ENCODE peak calls at places on chromosomes 6 and 20, in four cellular contexts. One of them, this sample, is unnamed.

GRCh38 chr20:56628015-56628872 is 862 bp upstream of the TFAP2C start:
- DNase-seq in astrocyte: no peak
- DNase-seq in CD4-positive, alpha-beta T cell: no peak
- DNase-seq in upper lobe of right lung: no peak
- DNase-seq in this sample: peak

GRCh38 chr6:134106702-134107101 is 54.3 kb upstream of the SLC2A12 start:
- DNase-seq in astrocyte: no peak
- DNase-seq in CD4-positive, alpha-beta T cell: no peak
- DNase-seq in upper lobe of right lung: no peak
- DNase-seq in this sample: no peak

GRCh38 chr20:63626424-63627128 is at the start of gene GMEB2:
- DNase-seq in astrocyte: peak
- DNase-seq in CD4-positive, alpha-beta T cell: no peak
- DNase-seq in upper lobe of right lung: peak
- DNase-seq in this sample: no peak

GRCh38 chr6:7463785-7464184 is 74.2 kb downstream of the RIOK1 start:
- DNase-seq in astrocyte: no peak
- DNase-seq in CD4-positive, alpha-beta T cell: no peak
- DNase-seq in upper lobe of right lung: no peak
- DNase-seq in this sample: no peak

GRCh38 chr20:50111829-50112495 is 988 bp downstream of the UBE2V1 start:
- DNase-seq in astrocyte: no peak
- DNase-seq in CD4-positive, alpha-beta T cell: no peak
- DNase-seq in upper lobe of right lung: no peak
- DNase-seq in this sample: no peak

GRCh38 chr20:56579261-56579660 is 46.2 kb downstream of the FAM209B start:
- DNase-seq in astrocyte: no peak
- DNase-seq in CD4-positive, alpha-beta T cell: no peak
- DNase-seq in upper lobe of right lung: no peak
- DNase-seq in this sample: no peak

GRCh38 chr20:25987073-25987927 is 290.6 kb upstream of the ZNF337 start:
- DNase-seq in astrocyte: no peak
- DNase-seq in CD4-positive, alpha-beta T cell: peak
- DNase-seq in upper lobe of right lung: peak
- DNase-seq in this sample: no peak

GRCh38 chr6:28105286-28105685 is 19.1 kb upstream of the ZSCAN16 start:
- DNase-seq in astrocyte: peak
- DNase-seq in CD4-positive, alpha-beta T cell: no peak
- DNase-seq in upper lobe of right lung: no peak
- DNase-seq in this sample: no peak

GRCh38 chr6:133456934-133457333 is 215.8 kb downstream of the EYA4 start:
- DNase-seq in astrocyte: no peak
- DNase-seq in CD4-positive, alpha-beta T cell: no peak
- DNase-seq in upper lobe of right lung: no peak
- DNase-seq in this sample: no peak

GRCh38 chr6:7196019-7196402 is 88.2 kb downstream of the RREB1 start:
- DNase-seq in astrocyte: no peak
- DNase-seq in CD4-positive, alpha-beta T cell: peak
- DNase-seq in upper lobe of right lung: no peak
- DNase-seq in this sample: no peak

GRCh38 chr6:24357336-24358218 is at the start of gene DCDC2:
- DNase-seq in astrocyte: peak
- DNase-seq in CD4-positive, alpha-beta T cell: peak
- DNase-seq in upper lobe of right lung: peak
- DNase-seq in this sample: no peak

GRCh38 chr6:64175311-64175710 is 539.7 kb downstream of the PHF3 start:
- DNase-seq in astrocyte: no peak
- DNase-seq in CD4-positive, alpha-beta T cell: no peak
- DNase-seq in upper lobe of right lung: no peak
- DNase-seq in this sample: no peak

GRCh38 chr6:106334646-106335448 is 9.3 kb upstream of the ATG5 start:
- DNase-seq in astrocyte: peak
- DNase-seq in CD4-positive, alpha-beta T cell: peak
- DNase-seq in upper lobe of right lung: peak
- DNase-seq in this sample: peak

GRCh38 chr20:25345721-25346120 is 44.9 kb downstream of the ABHD12 start:
- DNase-seq in astrocyte: no peak
- DNase-seq in CD4-positive, alpha-beta T cell: no peak
- DNase-seq in upper lobe of right lung: no peak
- DNase-seq in this sample: no peak

GRCh38 chr6:21595265-21595950 is 1.9 kb downstream of the SOX4 start:
- DNase-seq in astrocyte: no peak
- DNase-seq in CD4-positive, alpha-beta T cell: no peak
- DNase-seq in upper lobe of right lung: peak
- DNase-seq in this sample: peak

GRCh38 chr6:45816674-45817297 is 198.9 kb downstream of the CLIC5 start:
- DNase-seq in astrocyte: peak
- DNase-seq in CD4-positive, alpha-beta T cell: no peak
- DNase-seq in upper lobe of right lung: no peak
- DNase-seq in this sample: no peak

GRCh38 chr6:143612186-143612585 is 65.6 kb upstream of the PHACTR2 start:
- DNase-seq in astrocyte: no peak
- DNase-seq in CD4-positive, alpha-beta T cell: no peak
- DNase-seq in upper lobe of right lung: no peak
- DNase-seq in this sample: no peak

GRCh38 chr6:47157063-47157462 is 114.9 kb upstream of the ADGRF1 start:
- DNase-seq in astrocyte: no peak
- DNase-seq in CD4-positive, alpha-beta T cell: no peak
- DNase-seq in upper lobe of right lung: no peak
- DNase-seq in this sample: no peak

GRCh38 chr20:709864-710761 is 34.5 kb upstream of the SCRT2 start:
- DNase-seq in astrocyte: no peak
- DNase-seq in CD4-positive, alpha-beta T cell: no peak
- DNase-seq in upper lobe of right lung: peak
- DNase-seq in this sample: peak

GRCh38 chr6:134593442-134593841 is 275.5 kb upstream of the SGK1 start:
- DNase-seq in astrocyte: peak
- DNase-seq in CD4-positive, alpha-beta T cell: no peak
- DNase-seq in upper lobe of right lung: no peak
- DNase-seq in this sample: no peak

GRCh38 chr6:54980511-54981275 is 134.1 kb downstream of the FAM83B start:
- DNase-seq in astrocyte: peak
- DNase-seq in CD4-positive, alpha-beta T cell: no peak
- DNase-seq in upper lobe of right lung: no peak
- DNase-seq in this sample: no peak

GRCh38 chr20:24806896-24807676 is 142.0 kb upstream of the CST7 start:
- DNase-seq in astrocyte: no peak
- DNase-seq in CD4-positive, alpha-beta T cell: no peak
- DNase-seq in upper lobe of right lung: no peak
- DNase-seq in this sample: no peak

GRCh38 chr6:21955196-21955595 is 341.6 kb downstream of the PRL start:
- DNase-seq in astrocyte: no peak
- DNase-seq in CD4-positive, alpha-beta T cell: no peak
- DNase-seq in upper lobe of right lung: no peak
- DNase-seq in this sample: no peak

GRCh38 chr20:32159766-32160221 is 47.7 kb downstream of the PLAGL2 start:
- DNase-seq in astrocyte: no peak
- DNase-seq in CD4-positive, alpha-beta T cell: no peak
- DNase-seq in upper lobe of right lung: peak
- DNase-seq in this sample: no peak

GRCh38 chr6:1190361-1190760 is 121.5 kb upstream of the FOXQ1 start:
- DNase-seq in astrocyte: peak
- DNase-seq in CD4-positive, alpha-beta T cell: no peak
- DNase-seq in upper lobe of right lung: no peak
- DNase-seq in this sample: no peak

GRCh38 chr6:44453146-44453545 is 65.6 kb downstream of the CDC5L start:
- DNase-seq in astrocyte: no peak
- DNase-seq in CD4-positive, alpha-beta T cell: no peak
- DNase-seq in upper lobe of right lung: no peak
- DNase-seq in this sample: no peak

GRCh38 chr6:1554241-1554880 is 55.4 kb upstream of the FOXC1 start:
- DNase-seq in astrocyte: no peak
- DNase-seq in CD4-positive, alpha-beta T cell: no peak
- DNase-seq in upper lobe of right lung: no peak
- DNase-seq in this sample: no peak

GRCh38 chr6:18360188-18360587 is 27.0 kb upstream of the RNF144B start:
- DNase-seq in astrocyte: no peak
- DNase-seq in CD4-positive, alpha-beta T cell: no peak
- DNase-seq in upper lobe of right lung: no peak
- DNase-seq in this sample: no peak

GRCh38 chr6:90369024-90369519 is 72.4 kb upstream of the BACH2 start:
- DNase-seq in astrocyte: peak
- DNase-seq in CD4-positive, alpha-beta T cell: no peak
- DNase-seq in upper lobe of right lung: no peak
- DNase-seq in this sample: no peak

GRCh38 chr6:33995873-33996475 is 149.9 kb downstream of the GRM4 start:
- DNase-seq in astrocyte: no peak
- DNase-seq in CD4-positive, alpha-beta T cell: no peak
- DNase-seq in upper lobe of right lung: peak
- DNase-seq in this sample: no peak

GRCh38 chr6:14211596-14211961 is 94.0 kb downstream of the CD83 start:
- DNase-seq in astrocyte: peak
- DNase-seq in CD4-positive, alpha-beta T cell: no peak
- DNase-seq in upper lobe of right lung: peak
- DNase-seq in this sample: no peak

GRCh38 chr6:124994648-124995047 is 32.4 kb downstream of the RNF217 start:
- DNase-seq in astrocyte: no peak
- DNase-seq in CD4-positive, alpha-beta T cell: no peak
- DNase-seq in upper lobe of right lung: no peak
- DNase-seq in this sample: no peak

GRCh38 chr6:145028144-145028818 is 707.0 kb downstream of the EPM2A start:
- DNase-seq in astrocyte: no peak
- DNase-seq in CD4-positive, alpha-beta T cell: no peak
- DNase-seq in upper lobe of right lung: no peak
- DNase-seq in this sample: no peak

GRCh38 chr20:38270869-38271608 is 10.5 kb upstream of the KIAA1755 start:
- DNase-seq in astrocyte: peak
- DNase-seq in CD4-positive, alpha-beta T cell: no peak
- DNase-seq in upper lobe of right lung: no peak
- DNase-seq in this sample: no peak

GRCh38 chr6:120826253-120826652 is 508.0 kb downstream of the TBC1D32 start:
- DNase-seq in astrocyte: no peak
- DNase-seq in CD4-positive, alpha-beta T cell: no peak
- DNase-seq in upper lobe of right lung: no peak
- DNase-seq in this sample: peak
- TF ChIP-seq CTCF in astrocyte: peak
- TF ChIP-seq CTCF in CD4-positive, alpha-beta T cell: no peak
- TF ChIP-seq CTCF in upper lobe of right lung: peak
- TF ChIP-seq CTCF in this sample: peak

GRCh38 chr20:51679254-51679921 is 88.8 kb downstream of the ATP9A start:
- DNase-seq in astrocyte: no peak
- DNase-seq in CD4-positive, alpha-beta T cell: no peak
- DNase-seq in upper lobe of right lung: no peak
- DNase-seq in this sample: no peak

GRCh38 chr20:51680067-51680749 is 88.0 kb downstream of the ATP9A start:
- DNase-seq in astrocyte: no peak
- DNase-seq in CD4-positive, alpha-beta T cell: no peak
- DNase-seq in upper lobe of right lung: no peak
- DNase-seq in this sample: no peak

DNA sequence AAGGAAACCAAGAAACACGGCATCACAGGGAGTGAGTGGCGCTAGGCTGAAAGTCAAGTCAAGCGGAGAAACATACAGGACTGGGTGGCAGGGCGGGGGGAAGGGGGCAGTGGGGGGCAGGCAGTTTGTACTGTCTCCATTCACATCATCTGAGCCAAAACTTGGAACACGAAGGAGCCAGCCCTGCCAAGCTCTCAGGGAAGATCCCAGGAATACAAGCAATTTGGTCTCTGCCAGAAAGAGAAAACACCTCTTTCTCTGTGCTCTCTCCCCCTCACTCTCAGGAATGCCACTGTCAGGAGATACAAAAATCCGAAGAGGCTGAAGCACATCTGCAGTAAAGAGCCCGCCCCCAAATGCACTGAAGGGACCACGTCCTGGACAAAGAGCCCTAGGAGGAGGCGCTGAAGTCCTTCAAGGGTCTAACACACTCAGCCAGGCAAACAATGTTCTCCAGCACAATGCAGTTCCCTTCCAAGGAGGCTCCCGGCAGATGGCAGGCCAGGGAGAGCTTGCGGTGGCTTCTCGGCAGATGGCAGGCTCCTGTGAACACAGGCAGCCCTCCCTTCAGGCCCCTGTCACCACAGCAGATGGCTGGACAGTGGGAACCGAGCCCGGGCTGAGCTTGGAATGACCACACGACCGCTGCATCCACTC is 90.0 kb downstream of the ATP9A start:
- DNase-seq in astrocyte: peak
- DNase-seq in CD4-positive, alpha-beta T cell: no peak
- DNase-seq in upper lobe of right lung: no peak
- DNase-seq in this sample: peak
- TF ChIP-seq CTCF in astrocyte: no peak
- TF ChIP-seq CTCF in CD4-positive, alpha-beta T cell: no peak
- TF ChIP-seq CTCF in upper lobe of right lung: no peak
- TF ChIP-seq CTCF in this sample: no peak

DNA sequence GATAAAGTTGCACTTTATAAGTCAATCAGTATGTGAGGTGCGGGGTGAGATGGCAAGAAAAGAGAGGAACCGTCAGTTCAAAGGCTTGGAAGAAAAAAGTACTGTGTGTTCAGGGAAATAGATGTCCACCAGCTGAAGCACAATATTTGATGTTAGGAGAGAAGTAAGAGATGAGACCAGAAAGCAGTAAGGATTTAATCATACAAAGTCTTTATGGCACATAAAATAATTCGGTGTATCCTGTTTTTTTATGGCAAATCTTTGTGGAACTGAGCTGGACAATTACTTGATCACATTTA is 197.2 kb downstream of the FAXC start:
- DNase-seq in astrocyte: no peak
- DNase-seq in CD4-positive, alpha-beta T cell: no peak
- DNase-seq in upper lobe of right lung: no peak
- DNase-seq in this sample: no peak
- TF ChIP-seq CTCF in astrocyte: no peak
- TF ChIP-seq CTCF in CD4-positive, alpha-beta T cell: no peak
- TF ChIP-seq CTCF in upper lobe of right lung: no peak
- TF ChIP-seq CTCF in this sample: no peak

GRCh38 chr20:19828233-19828632 is 70.2 kb downstream of the RIN2 start:
- DNase-seq in astrocyte: peak
- DNase-seq in CD4-positive, alpha-beta T cell: no peak
- DNase-seq in upper lobe of right lung: no peak
- DNase-seq in this sample: no peak
- TF ChIP-seq CTCF in astrocyte: peak
- TF ChIP-seq CTCF in CD4-positive, alpha-beta T cell: no peak
- TF ChIP-seq CTCF in upper lobe of right lung: peak
- TF ChIP-seq CTCF in this sample: no peak

DNA sequence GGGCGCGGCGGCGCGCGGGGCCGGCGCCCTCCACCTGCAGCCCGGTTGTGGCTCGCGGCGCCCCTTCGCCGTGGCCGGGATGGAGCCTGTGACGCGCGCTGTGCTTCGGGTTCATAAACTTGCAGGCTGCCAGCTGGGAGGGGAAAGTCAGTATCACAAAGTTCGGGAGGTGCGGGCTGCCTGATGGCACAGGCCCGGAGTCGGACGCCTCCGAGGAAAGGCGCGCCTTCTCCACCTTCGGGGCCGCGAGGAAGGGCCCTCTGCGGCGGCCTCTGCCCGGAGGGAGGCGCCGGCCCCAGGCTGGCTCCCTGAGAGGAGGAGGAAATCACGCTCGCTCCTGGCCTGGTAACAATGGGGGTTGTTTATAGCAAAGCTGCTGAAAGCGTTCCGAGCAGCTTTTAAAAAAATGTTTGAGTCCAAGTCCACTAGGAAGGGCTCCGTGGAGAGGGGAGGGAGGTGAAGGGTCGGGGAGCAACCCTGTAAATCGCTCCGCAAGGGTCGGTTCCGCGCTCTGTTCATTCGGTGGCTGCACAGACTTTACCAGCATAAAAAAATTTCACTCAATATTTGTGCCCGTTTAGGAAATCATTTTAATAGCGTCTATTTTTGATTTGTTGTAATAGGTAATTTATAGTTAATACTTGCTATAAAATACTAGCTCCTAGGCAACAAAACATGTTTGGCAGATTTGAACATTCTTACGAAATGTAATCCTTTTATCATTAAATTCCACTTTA is 1.0 kb downstream of the AFDN start:
- DNase-seq in astrocyte: no peak
- DNase-seq in CD4-positive, alpha-beta T cell: no peak
- DNase-seq in upper lobe of right lung: peak
- DNase-seq in this sample: peak
- TF ChIP-seq CTCF in astrocyte: no peak
- TF ChIP-seq CTCF in CD4-positive, alpha-beta T cell: no peak
- TF ChIP-seq CTCF in upper lobe of right lung: no peak
- TF ChIP-seq CTCF in this sample: no peak

This sample was measured in neural crest cell.